ENCODE peak calls at places on chromosomes 12 and 14, in ten cellular contexts. One of them, this sample, is unnamed.

GRCh38 chr14:77097006-77097688 is 911 bp upstream of the CIPC start:
- DNase-seq in bronchial epithelial cell: peak; percentile 41
- DNase-seq in dorsolateral prefrontal cortex: no peak
- DNase-seq in endothelial cell of umbilical vein: no peak
- DNase-seq in ovary: no peak
- DNase-seq in CD4-positive, CD25-positive, alpha-beta regulatory T cell: no peak
- DNase-seq in AG04450: no peak
- DNase-seq in HAP-1: no peak
- DNase-seq in NT2/D1: no peak
- DNase-seq in neuronal stem cell: no peak
- DNase-seq in this sample: no peak

GRCh38 chr14:101063121-101063520 is 159.6 kb upstream of the RTL1 start:
- DNase-seq in bronchial epithelial cell: no peak
- DNase-seq in dorsolateral prefrontal cortex: no peak
- DNase-seq in endothelial cell of umbilical vein: no peak
- DNase-seq in ovary: no peak
- DNase-seq in CD4-positive, CD25-positive, alpha-beta regulatory T cell: no peak
- DNase-seq in AG04450: no peak
- DNase-seq in HAP-1: no peak
- DNase-seq in NT2/D1: no peak
- DNase-seq in neuronal stem cell: no peak
- DNase-seq in this sample: no peak

GRCh38 chr12:68263366-68263765 is 10.0 kb upstream of the IL22 start:
- DNase-seq in bronchial epithelial cell: no peak
- DNase-seq in dorsolateral prefrontal cortex: no peak
- DNase-seq in endothelial cell of umbilical vein: no peak
- DNase-seq in ovary: no peak
- DNase-seq in CD4-positive, CD25-positive, alpha-beta regulatory T cell: no peak
- DNase-seq in AG04450: no peak
- DNase-seq in HAP-1: no peak
- DNase-seq in NT2/D1: no peak
- DNase-seq in neuronal stem cell: no peak
- DNase-seq in this sample: no peak

GRCh38 chr12:123351349-123351748 is 13.3 kb downstream of the SBNO1 start:
- DNase-seq in bronchial epithelial cell: no peak
- DNase-seq in dorsolateral prefrontal cortex: no peak
- DNase-seq in endothelial cell of umbilical vein: no peak
- DNase-seq in ovary: no peak
- DNase-seq in CD4-positive, CD25-positive, alpha-beta regulatory T cell: no peak
- DNase-seq in AG04450: no peak
- DNase-seq in HAP-1: no peak
- DNase-seq in NT2/D1: no peak
- DNase-seq in neuronal stem cell: no peak
- DNase-seq in this sample: no peak

GRCh38 chr14:105165134-105165704 is 3.4 kb downstream of the JAG2 start:
- DNase-seq in bronchial epithelial cell: no peak
- DNase-seq in dorsolateral prefrontal cortex: no peak
- DNase-seq in endothelial cell of umbilical vein: no peak
- DNase-seq in ovary: no peak
- DNase-seq in CD4-positive, CD25-positive, alpha-beta regulatory T cell: no peak
- DNase-seq in AG04450: no peak
- DNase-seq in HAP-1: no peak
- DNase-seq in NT2/D1: no peak
- DNase-seq in neuronal stem cell: no peak
- DNase-seq in this sample: no peak

GRCh38 chr14:63323148-63323547 is 4.4 kb upstream of the GPHB5 start:
- DNase-seq in bronchial epithelial cell: peak; percentile 24
- DNase-seq in dorsolateral prefrontal cortex: no peak
- DNase-seq in endothelial cell of umbilical vein: peak; percentile 47
- DNase-seq in ovary: no peak
- DNase-seq in CD4-positive, CD25-positive, alpha-beta regulatory T cell: no peak
- DNase-seq in AG04450: no peak
- DNase-seq in HAP-1: no peak
- DNase-seq in NT2/D1: no peak
- DNase-seq in neuronal stem cell: no peak
- DNase-seq in this sample: no peak

GRCh38 chr12:106001105-106001489 is 137.7 kb downstream of the NUAK1 start:
- DNase-seq in bronchial epithelial cell: no peak
- DNase-seq in dorsolateral prefrontal cortex: no peak
- DNase-seq in endothelial cell of umbilical vein: no peak
- DNase-seq in ovary: no peak
- DNase-seq in CD4-positive, CD25-positive, alpha-beta regulatory T cell: no peak
- DNase-seq in AG04450: no peak
- DNase-seq in HAP-1: no peak
- DNase-seq in NT2/D1: no peak
- DNase-seq in neuronal stem cell: no peak
- DNase-seq in this sample: no peak

GRCh38 chr14:72945628-72946027 is 19.4 kb downstream of the DCAF4 start:
- DNase-seq in bronchial epithelial cell: no peak
- DNase-seq in dorsolateral prefrontal cortex: no peak
- DNase-seq in endothelial cell of umbilical vein: no peak
- DNase-seq in ovary: no peak
- DNase-seq in CD4-positive, CD25-positive, alpha-beta regulatory T cell: no peak
- DNase-seq in AG04450: no peak
- DNase-seq in HAP-1: no peak
- DNase-seq in NT2/D1: no peak
- DNase-seq in neuronal stem cell: no peak
- DNase-seq in this sample: no peak

GRCh38 chr14:99938376-99938775 is 126.8 kb upstream of the EVL start:
- DNase-seq in bronchial epithelial cell: no peak
- DNase-seq in dorsolateral prefrontal cortex: no peak
- DNase-seq in endothelial cell of umbilical vein: no peak
- DNase-seq in ovary: no peak
- DNase-seq in CD4-positive, CD25-positive, alpha-beta regulatory T cell: no peak
- DNase-seq in AG04450: no peak
- DNase-seq in HAP-1: no peak
- DNase-seq in NT2/D1: no peak
- DNase-seq in neuronal stem cell: no peak
- DNase-seq in this sample: no peak

GRCh38 chr14:99938896-99939295 is 126.3 kb upstream of the EVL start:
- DNase-seq in bronchial epithelial cell: no peak
- DNase-seq in dorsolateral prefrontal cortex: no peak
- DNase-seq in endothelial cell of umbilical vein: no peak
- DNase-seq in ovary: no peak
- DNase-seq in CD4-positive, CD25-positive, alpha-beta regulatory T cell: no peak
- DNase-seq in AG04450: no peak
- DNase-seq in HAP-1: no peak
- DNase-seq in NT2/D1: no peak
- DNase-seq in neuronal stem cell: no peak
- DNase-seq in this sample: no peak

GRCh38 chr14:99936056-99936455 is 129.2 kb upstream of the EVL start:
- DNase-seq in bronchial epithelial cell: peak; percentile 12
- DNase-seq in dorsolateral prefrontal cortex: no peak
- DNase-seq in endothelial cell of umbilical vein: no peak
- DNase-seq in ovary: no peak
- DNase-seq in CD4-positive, CD25-positive, alpha-beta regulatory T cell: no peak
- DNase-seq in AG04450: no peak
- DNase-seq in HAP-1: no peak
- DNase-seq in NT2/D1: no peak
- DNase-seq in neuronal stem cell: no peak
- DNase-seq in this sample: no peak

GRCh38 chr14:99936738-99937474 is 128.3 kb upstream of the EVL start:
- DNase-seq in bronchial epithelial cell: no peak
- DNase-seq in dorsolateral prefrontal cortex: no peak
- DNase-seq in endothelial cell of umbilical vein: no peak
- DNase-seq in ovary: no peak
- DNase-seq in CD4-positive, CD25-positive, alpha-beta regulatory T cell: no peak
- DNase-seq in AG04450: no peak
- DNase-seq in HAP-1: no peak
- DNase-seq in NT2/D1: no peak
- DNase-seq in neuronal stem cell: no peak
- DNase-seq in this sample: no peak

GRCh38 chr14:99937475-99938244 is 127.6 kb upstream of the EVL start:
- DNase-seq in bronchial epithelial cell: peak; percentile 26
- DNase-seq in dorsolateral prefrontal cortex: no peak
- DNase-seq in endothelial cell of umbilical vein: no peak
- DNase-seq in ovary: no peak
- DNase-seq in CD4-positive, CD25-positive, alpha-beta regulatory T cell: no peak
- DNase-seq in AG04450: no peak
- DNase-seq in HAP-1: no peak
- DNase-seq in NT2/D1: no peak
- DNase-seq in neuronal stem cell: no peak
- DNase-seq in this sample: no peak
- H3K4me3 ChIP-seq in bronchial epithelial cell: no peak overlapping the region
- H3K4me3 ChIP-seq in dorsolateral prefrontal cortex: no peak overlapping the region
- H3K4me3 ChIP-seq in endothelial cell of umbilical vein: no peak overlapping the region
- H3K4me3 ChIP-seq in ovary: no peak overlapping the region
- H3K4me3 ChIP-seq in CD4-positive, CD25-positive, alpha-beta regulatory T cell: no peak overlapping the region
- H3K4me3 ChIP-seq in AG04450: no peak overlapping the region
- H3K4me3 ChIP-seq in HAP-1: no peak overlapping the region
- H3K4me3 ChIP-seq in NT2/D1: no peak overlapping the region
- H3K4me3 ChIP-seq in neuronal stem cell: no peak overlapping the region
- H3K4me3 ChIP-seq in this sample: no peak overlapping the region

GRCh38 chr12:125140918-125141573 is 75.8 kb downstream of the AACS start:
- DNase-seq in bronchial epithelial cell: peak; percentile 92
- DNase-seq in dorsolateral prefrontal cortex: no peak
- DNase-seq in endothelial cell of umbilical vein: peak; percentile 10
- DNase-seq in ovary: no peak
- DNase-seq in CD4-positive, CD25-positive, alpha-beta regulatory T cell: no peak
- DNase-seq in AG04450: peak; percentile 34
- DNase-seq in HAP-1: no peak
- DNase-seq in NT2/D1: no peak
- DNase-seq in neuronal stem cell: no peak
- DNase-seq in this sample: peak; percentile 41
- H3K4me3 ChIP-seq in bronchial epithelial cell: no peak overlapping the region
- H3K4me3 ChIP-seq in dorsolateral prefrontal cortex: no peak overlapping the region
- H3K4me3 ChIP-seq in endothelial cell of umbilical vein: no peak overlapping the region
- H3K4me3 ChIP-seq in ovary: no peak overlapping the region
- H3K4me3 ChIP-seq in CD4-positive, CD25-positive, alpha-beta regulatory T cell: no peak overlapping the region
- H3K4me3 ChIP-seq in AG04450: no peak overlapping the region
- H3K4me3 ChIP-seq in HAP-1: no peak overlapping the region
- H3K4me3 ChIP-seq in NT2/D1: no peak overlapping the region
- H3K4me3 ChIP-seq in neuronal stem cell: no peak overlapping the region
- H3K4me3 ChIP-seq in this sample: no peak overlapping the region

GRCh38 chr14:31080060-31080459 is 53.9 kb upstream of the STRN3 start:
- DNase-seq in bronchial epithelial cell: peak; percentile 64
- DNase-seq in dorsolateral prefrontal cortex: no peak
- DNase-seq in endothelial cell of umbilical vein: no peak
- DNase-seq in ovary: no peak
- DNase-seq in CD4-positive, CD25-positive, alpha-beta regulatory T cell: no peak
- DNase-seq in AG04450: peak; percentile 11
- DNase-seq in HAP-1: no peak
- DNase-seq in NT2/D1: no peak
- DNase-seq in neuronal stem cell: no peak
- DNase-seq in this sample: no peak

GRCh38 chr14:31080489-31080888 is 54.3 kb upstream of the STRN3 start:
- DNase-seq in bronchial epithelial cell: no peak
- DNase-seq in dorsolateral prefrontal cortex: no peak
- DNase-seq in endothelial cell of umbilical vein: no peak
- DNase-seq in ovary: no peak
- DNase-seq in CD4-positive, CD25-positive, alpha-beta regulatory T cell: no peak
- DNase-seq in AG04450: no peak
- DNase-seq in HAP-1: no peak
- DNase-seq in NT2/D1: no peak
- DNase-seq in neuronal stem cell: no peak
- DNase-seq in this sample: no peak

GRCh38 chr14:31085027-31085426 is 58.8 kb upstream of the STRN3 start:
- DNase-seq in bronchial epithelial cell: no peak
- DNase-seq in dorsolateral prefrontal cortex: no peak
- DNase-seq in endothelial cell of umbilical vein: no peak
- DNase-seq in ovary: no peak
- DNase-seq in CD4-positive, CD25-positive, alpha-beta regulatory T cell: no peak
- DNase-seq in AG04450: no peak
- DNase-seq in HAP-1: no peak
- DNase-seq in NT2/D1: no peak
- DNase-seq in neuronal stem cell: no peak
- DNase-seq in this sample: no peak

GRCh38 chr14:31084385-31084784 is 58.2 kb upstream of the STRN3 start:
- DNase-seq in bronchial epithelial cell: no peak
- DNase-seq in dorsolateral prefrontal cortex: no peak
- DNase-seq in endothelial cell of umbilical vein: no peak
- DNase-seq in ovary: no peak
- DNase-seq in CD4-positive, CD25-positive, alpha-beta regulatory T cell: no peak
- DNase-seq in AG04450: no peak
- DNase-seq in HAP-1: peak; percentile 18
- DNase-seq in NT2/D1: no peak
- DNase-seq in neuronal stem cell: no peak
- DNase-seq in this sample: no peak

DNA sequence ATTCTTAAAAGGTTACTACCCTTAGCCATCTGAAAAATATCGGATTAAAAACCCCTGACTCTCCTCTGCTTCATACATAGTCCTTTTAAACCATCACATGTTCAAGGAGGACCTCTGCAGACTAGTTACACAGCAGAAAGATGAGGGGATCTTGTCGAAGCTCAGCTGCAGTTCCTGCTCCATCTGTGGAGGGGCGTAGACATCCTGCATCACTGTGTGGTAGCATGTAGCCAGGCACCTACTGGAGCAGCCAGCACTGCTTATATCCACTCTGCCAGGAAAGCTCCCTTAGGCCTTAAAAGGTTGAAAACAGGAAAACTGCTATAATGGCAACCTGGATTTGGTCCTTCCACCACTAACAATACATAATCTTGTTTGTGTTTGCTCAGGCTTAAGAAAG is 57.6 kb upstream of the STRN3 start:
- DNase-seq in bronchial epithelial cell: no peak
- DNase-seq in dorsolateral prefrontal cortex: no peak
- DNase-seq in endothelial cell of umbilical vein: no peak
- DNase-seq in ovary: no peak
- DNase-seq in CD4-positive, CD25-positive, alpha-beta regulatory T cell: no peak
- DNase-seq in AG04450: no peak
- DNase-seq in HAP-1: no peak
- DNase-seq in NT2/D1: no peak
- DNase-seq in neuronal stem cell: no peak
- DNase-seq in this sample: no peak
- H3K4me3 ChIP-seq in bronchial epithelial cell: no peak overlapping the region
- H3K4me3 ChIP-seq in dorsolateral prefrontal cortex: no peak overlapping the region
- H3K4me3 ChIP-seq in endothelial cell of umbilical vein: no peak overlapping the region
- H3K4me3 ChIP-seq in ovary: no peak overlapping the region
- H3K4me3 ChIP-seq in CD4-positive, CD25-positive, alpha-beta regulatory T cell: no peak overlapping the region
- H3K4me3 ChIP-seq in AG04450: no peak overlapping the region
- H3K4me3 ChIP-seq in HAP-1: no peak overlapping the region
- H3K4me3 ChIP-seq in NT2/D1: no peak overlapping the region
- H3K4me3 ChIP-seq in neuronal stem cell: no peak overlapping the region
- H3K4me3 ChIP-seq in this sample: no peak overlapping the region

DNA sequence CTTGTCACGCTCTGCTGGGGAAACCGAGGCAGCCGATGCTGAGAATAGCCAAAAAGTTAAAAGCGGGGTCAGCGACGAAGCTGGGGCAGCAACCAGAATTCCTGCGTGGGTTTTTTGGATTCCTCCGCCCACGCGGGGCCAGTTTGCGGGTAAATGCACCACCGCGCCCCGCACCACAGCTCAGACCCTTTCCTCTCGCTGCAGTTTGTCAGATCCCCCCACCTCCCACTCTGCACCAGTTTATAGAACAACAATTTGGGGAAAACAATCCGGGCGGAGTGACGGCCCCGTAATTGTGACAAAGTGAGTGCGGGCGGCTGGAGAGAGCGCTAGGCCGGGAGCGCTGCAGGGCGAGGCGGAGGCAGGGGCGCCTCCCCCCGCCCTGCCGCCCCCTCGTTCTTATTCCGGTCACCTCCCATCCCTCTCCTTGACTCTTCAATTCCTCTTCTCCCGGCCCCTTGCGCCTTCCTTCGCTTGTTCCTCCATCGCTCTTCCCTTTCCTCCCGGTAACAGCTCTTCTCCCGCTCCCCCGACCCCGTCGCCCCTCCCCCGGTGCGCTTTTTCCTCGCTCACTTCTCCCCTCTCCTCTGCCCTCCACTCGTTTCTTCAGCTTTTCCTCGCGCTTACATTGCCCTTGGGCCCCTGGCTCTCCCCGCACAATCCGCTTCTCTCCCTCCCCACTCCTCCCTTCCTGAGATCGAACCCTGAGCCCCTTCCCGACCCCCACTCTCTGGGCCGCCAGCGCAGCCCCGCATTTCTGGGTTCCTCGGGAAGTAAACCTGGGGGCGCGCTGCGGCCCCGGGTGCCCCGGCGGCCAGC is 639 bp upstream of the DNAJC22 start:
- DNase-seq in bronchial epithelial cell: no peak
- DNase-seq in dorsolateral prefrontal cortex: no peak
- DNase-seq in endothelial cell of umbilical vein: no peak
- DNase-seq in ovary: no peak
- DNase-seq in CD4-positive, CD25-positive, alpha-beta regulatory T cell: no peak
- DNase-seq in AG04450: no peak
- DNase-seq in HAP-1: no peak
- DNase-seq in NT2/D1: no peak
- DNase-seq in neuronal stem cell: no peak
- DNase-seq in this sample: no peak
- H3K4me3 ChIP-seq in bronchial epithelial cell: peak overlapping the region; percentile 34
- H3K4me3 ChIP-seq in dorsolateral prefrontal cortex: peak overlapping the region; percentile 60
- H3K4me3 ChIP-seq in endothelial cell of umbilical vein: no peak overlapping the region
- H3K4me3 ChIP-seq in ovary: peak overlapping the region; percentile 13
- H3K4me3 ChIP-seq in CD4-positive, CD25-positive, alpha-beta regulatory T cell: no peak overlapping the region
- H3K4me3 ChIP-seq in AG04450: peak overlapping the region; percentile 46
- H3K4me3 ChIP-seq in HAP-1: no peak overlapping the region
- H3K4me3 ChIP-seq in NT2/D1: peak overlapping the region; percentile 49
- H3K4me3 ChIP-seq in neuronal stem cell: peak overlapping the region; percentile 48
- H3K4me3 ChIP-seq in this sample: peak overlapping the region; percentile 42

This sample was measured in skeletal muscle cell.